ENCODE peak calls at places on chromosomes 4 and X, in eight cellular contexts. L is AG08395; V is NCI-H1694 treated with DMSO at 0.1 percent for 48 hours; Q is stimulated activated CD8-positive, alpha-beta memory T cell treated with anti-CD3 and anti-CD28 coated beads, Interleukin-4, amount 100 ng/mL, for 48 hours; D is GM10248; C is HS-27A; T is NB4; Z is GM19239. K is an unnamed sample.

GRCh38 chr4:98663226-98664006 is 5.0 kb upstream of the TSPAN5 start:
- DNase-seq in L (no peak), V (no peak), Q (peak), D (peak), C (no peak), T (peak), Z (peak), K (peak)

GRCh38 chrX:101977091-101977490 is 45.3 kb upstream of the ZMAT1 start:
- DNase-seq in L (no peak), V (no peak), Q (no peak), D (no peak), C (peak), T (no peak), Z (no peak), K (no peak)

GRCh38 chr4:81635128-81635527 is 163.4 kb upstream of the RASGEF1B start:
- DNase-seq in L (no peak), V (no peak), Q (no peak), D (no peak), C (no peak), T (no peak), Z (no peak), K (no peak)

GRCh38 chrX:68684291-68684918 is 36.9 kb downstream of the STARD8 start:
- DNase-seq in L (no peak), V (no peak), Q (peak), D (no peak), C (no peak), T (peak), Z (no peak), K (peak)

GRCh38 chr4:173448103-173448502 is 49.2 kb upstream of the SCRG1 start:
- DNase-seq in L (peak), V (peak), Q (no peak), D (no peak), C (no peak), T (no peak), Z (no peak), K (no peak)

GRCh38 chr4:105281016-105281415 is 134.3 kb downstream of the TET2 start:
- DNase-seq in L (no peak), V (no peak), Q (no peak), D (no peak), C (no peak), T (no peak), Z (no peak), K (no peak)

GRCh38 chr4:76571274-76571673 is 136.2 kb downstream of the SHROOM3 start:
- DNase-seq in L (no peak), V (no peak), Q (no peak), D (no peak), C (no peak), T (no peak), Z (no peak), K (no peak)

GRCh38 chr4:1981251-1982055 is 27.3 kb downstream of the NELFA start:
- DNase-seq in L (peak), V (no peak), Q (peak), D (no peak), C (no peak), T (peak), Z (no peak), K (no peak)

GRCh38 chrX:39877919-39878318 is 219.8 kb downstream of the BCOR start:
- DNase-seq in L (no peak), V (no peak), Q (no peak), D (no peak), C (no peak), T (no peak), Z (no peak), K (no peak)

GRCh38 chrX:67777148-67777547 is 233.3 kb downstream of the AR start:
- DNase-seq in L (no peak), V (no peak), Q (no peak), D (no peak), C (no peak), T (no peak), Z (no peak), K (no peak)

GRCh38 chr4:127601029-127601428 is 31.7 kb upstream of the INTU start:
- DNase-seq in L (peak), V (peak), Q (no peak), D (no peak), C (no peak), T (no peak), Z (no peak), K (no peak)

GRCh38 chr4:1618438-1618837 is 65.7 kb downstream of the FAM53A start:
- DNase-seq in L (no peak), V (no peak), Q (no peak), D (no peak), C (no peak), T (no peak), Z (no peak), K (no peak)

GRCh38 chr4:8556341-8557150 is 23.6 kb upstream of the GPR78 start:
- DNase-seq in L (peak), V (no peak), Q (no peak), D (no peak), C (no peak), T (no peak), Z (no peak), K (no peak)

GRCh38 chr4:57102050-57102564 is 8.1 kb downstream of the IGFBP7 start:
- DNase-seq in L (peak), V (no peak), Q (no peak), D (no peak), C (peak), T (no peak), Z (no peak), K (no peak)

GRCh38 chrX:155313766-155314165 is 20.6 kb downstream of the CLIC2 start:
- DNase-seq in L (no peak), V (no peak), Q (no peak), D (no peak), C (no peak), T (peak), Z (no peak), K (no peak)

GRCh38 chr4:5412296-5412695 is 296.1 kb downstream of the EVC2 start:
- DNase-seq in L (no peak), V (no peak), Q (no peak), D (no peak), C (no peak), T (no peak), Z (no peak), K (no peak)

GRCh38 chr4:102585329-102585728 is 84.2 kb downstream of the NFKB1 start:
- DNase-seq in L (no peak), V (no peak), Q (no peak), D (peak), C (no peak), T (no peak), Z (no peak), K (no peak)

GRCh38 chrX:72126048-72126415 is 5.7 kb downstream of the RTL5 start:
- DNase-seq in L (no peak), V (peak), Q (no peak), D (no peak), C (no peak), T (no peak), Z (no peak), K (no peak)

GRCh38 chr4:26410385-26411293 is 79.6 kb downstream of the CCKAR start:
- DNase-seq in L (peak), V (peak), Q (no peak), D (peak), C (peak), T (peak), Z (no peak), K (no peak)

K was measured in activated naive CD8-positive, alpha-beta T cell treated with anti-CD3 and anti-CD28 coated beads, Interleukin-2, amount 50 U/mL, for 24 hours.